ENCODE peak calls at places on chromosomes 11 and 22, in ten cellular contexts. Z, B, W, Q, M, R, P, X, I and H are unnamed samples.

GRCh38 chr11:36702330-36703054 is 104.5 kb upstream of the RAG2 start:
- DNase-seq in Z (peak; percentile 62), B (no peak), W (no peak), Q (no peak), M (peak; percentile 63), R (no peak), P (no peak), X (peak; percentile 35), I (peak; percentile 41), H (no peak)

GRCh38 chr11:69444381-69445130 is 36.9 kb upstream of the LINC01488 start:
- DNase-seq in Z (no peak), B (peak; percentile 63), W (peak; percentile 77), Q (peak; percentile 40), M (peak; percentile 90), R (peak; percentile 92), P (no peak), X (peak; percentile 91), I (no peak), H (no peak)

GRCh38 chr22:45774016-45774670 is 102.5 kb downstream of the ATXN10 start:
- DNase-seq in Z (no peak), B (no peak), W (no peak), Q (no peak), M (no peak), R (no peak), P (no peak), X (no peak), I (no peak), H (no peak)

GRCh38 chr11:13040969-13041561 is 31.9 kb downstream of the RASSF10 start:
- DNase-seq in Z (no peak), B (no peak), W (no peak), Q (no peak), M (no peak), R (no peak), P (no peak), X (peak; percentile 36), I (no peak), H (no peak)

GRCh38 chr11:116601734-116602636 is 170.8 kb downstream of the BUD13 start:
- DNase-seq in Z (peak; percentile 53), B (peak; percentile 13), W (peak; percentile 37), Q (no peak), M (no peak), R (no peak), P (peak; percentile 16), X (no peak), I (no peak), H (no peak)

GRCh38 chr11:2211113-2211971 is 39.7 kb upstream of the TH start:
- DNase-seq in Z (no peak), B (peak; percentile 61), W (peak; percentile 39), Q (peak; percentile 52), M (peak; percentile 1), R (peak; percentile 66), P (peak; percentile 49), X (peak; percentile 3), I (no peak), H (peak; percentile 76)

GRCh38 chr11:67066333-67066709 is 9.7 kb downstream of the RHOD start:
- DNase-seq in Z (no peak), B (no peak), W (no peak), Q (no peak), M (no peak), R (no peak), P (no peak), X (no peak), I (no peak), H (no peak)

GRCh38 chr11:126870021-126870420 is 130.5 kb downstream of the KIRREL3 start:
- DNase-seq in Z (no peak), B (no peak), W (no peak), Q (no peak), M (no peak), R (no peak), P (no peak), X (no peak), I (no peak), H (no peak)

GRCh38 chr11:129410561-129410960 is 34.9 kb downstream of the BARX2 start:
- DNase-seq in Z (no peak), B (no peak), W (no peak), Q (no peak), M (no peak), R (no peak), P (no peak), X (no peak), I (no peak), H (no peak)

GRCh38 chr22:20315337-20316216 is 4.3 kb downstream of the DGCR6L start:
- DNase-seq in Z (no peak), B (peak; percentile 76), W (no peak), Q (peak; percentile 5), M (no peak), R (peak; percentile 59), P (no peak), X (peak; percentile 2), I (no peak), H (peak; percentile 21)

GRCh38 chr11:47002366-47002765 is 65.8 kb downstream of the CSTPP1 start:
- DNase-seq in Z (no peak), B (no peak), W (no peak), Q (no peak), M (no peak), R (no peak), P (no peak), X (no peak), I (no peak), H (no peak)

GRCh38 chr11:10784229-10785145 is 24.2 kb downstream of the EIF4G2 start:
- DNase-seq in Z (peak; percentile 81), B (no peak), W (no peak), Q (no peak), M (no peak), R (no peak), P (no peak), X (no peak), I (no peak), H (no peak)

GRCh38 chr22:38202437-38203089 is 769 bp downstream of the MAFF start:
- DNase-seq in Z (peak; percentile 90), B (peak; percentile 93), W (peak; percentile 90), Q (peak; percentile 88), M (peak; percentile 68), R (peak; percentile 98), P (peak; percentile 95), X (peak; percentile 93), I (no peak), H (peak; percentile 94)

GRCh38 chr11:111414267-111414931 is 35.3 kb upstream of the POU2AF1 start:
- DNase-seq in Z (no peak), B (no peak), W (no peak), Q (peak; percentile 30), M (no peak), R (no peak), P (no peak), X (no peak), I (peak; percentile 95), H (no peak)

GRCh38 chr11:73273246-73273890 is 1.2 kb downstream of the P2RY6 start:
- DNase-seq in Z (no peak), B (no peak), W (no peak), Q (no peak), M (no peak), R (no peak), P (peak; percentile 7), X (no peak), I (no peak), H (peak; percentile 15)

GRCh38 chr22:43260818-43261217 is 73.9 kb upstream of the TTLL12 start:
- DNase-seq in Z (no peak), B (no peak), W (no peak), Q (no peak), M (no peak), R (no peak), P (no peak), X (no peak), I (no peak), H (no peak)
- H3K4me1 ChIP-seq in Z (peaks cover 23% of the 10 kb centered on the region), B (peaks cover 29% of the 10 kb centered on the region), W (peaks cover 6% of the 10 kb centered on the region), Q (peaks cover 12% of the 10 kb centered on the region), M (peaks cover 18% of the 10 kb centered on the region), R (peaks cover 22% of the 10 kb centered on the region), P (peaks cover 17% of the 10 kb centered on the region), X (no peaks in the 10 kb centered on the region), I (peaks cover 37% of the 10 kb centered on the region), H (peaks cover 29% of the 10 kb centered on the region)

DNA sequence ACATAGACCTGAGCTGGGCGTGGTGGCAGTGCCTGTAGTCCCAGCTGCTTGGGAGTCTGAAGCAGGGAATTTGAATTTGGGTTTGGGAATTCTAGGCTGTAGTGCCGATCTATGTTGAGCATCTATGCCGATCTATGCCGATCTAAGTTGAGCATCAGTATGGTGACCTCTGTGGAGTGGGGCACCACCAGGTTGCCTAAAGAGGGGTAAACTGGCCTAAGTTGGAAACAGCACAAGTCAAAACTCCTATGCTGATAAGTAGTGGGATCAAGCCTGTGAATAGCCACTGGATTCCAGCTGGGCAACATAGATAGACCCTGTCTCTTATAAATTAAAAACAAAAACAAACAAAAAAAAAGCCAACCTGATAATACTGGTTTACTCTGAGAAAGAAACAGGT is 7.4 kb downstream of the WEE1 start:
- DNase-seq in Z (no peak), B (no peak), W (no peak), Q (no peak), M (no peak), R (no peak), P (no peak), X (no peak), I (no peak), H (no peak)
- TF ChIP-seq POLR2A in Z (no peak), B (no peak), W (no peak), Q (no peak), M (peak; percentile 42), R (no peak), P (no peak), X (no peak), I (no peak), H (no peak)

GRCh38 chr11:112961751-112962747 is 829 bp downstream of the NCAM1 start:
- DNase-seq in Z (peak; percentile 8), B (peak; percentile 75), W (no peak), Q (peak; percentile 8), M (no peak), R (peak; percentile 84), P (no peak), X (no peak), I (no peak), H (no peak)
- TF ChIP-seq POLR2AphosphoS5 in Z (no peak), B (no peak), W (no peak), Q (no peak), M (no peak), R (no peak), P (no peak), X (no peak), I (no peak), H (no peak)

DNA sequence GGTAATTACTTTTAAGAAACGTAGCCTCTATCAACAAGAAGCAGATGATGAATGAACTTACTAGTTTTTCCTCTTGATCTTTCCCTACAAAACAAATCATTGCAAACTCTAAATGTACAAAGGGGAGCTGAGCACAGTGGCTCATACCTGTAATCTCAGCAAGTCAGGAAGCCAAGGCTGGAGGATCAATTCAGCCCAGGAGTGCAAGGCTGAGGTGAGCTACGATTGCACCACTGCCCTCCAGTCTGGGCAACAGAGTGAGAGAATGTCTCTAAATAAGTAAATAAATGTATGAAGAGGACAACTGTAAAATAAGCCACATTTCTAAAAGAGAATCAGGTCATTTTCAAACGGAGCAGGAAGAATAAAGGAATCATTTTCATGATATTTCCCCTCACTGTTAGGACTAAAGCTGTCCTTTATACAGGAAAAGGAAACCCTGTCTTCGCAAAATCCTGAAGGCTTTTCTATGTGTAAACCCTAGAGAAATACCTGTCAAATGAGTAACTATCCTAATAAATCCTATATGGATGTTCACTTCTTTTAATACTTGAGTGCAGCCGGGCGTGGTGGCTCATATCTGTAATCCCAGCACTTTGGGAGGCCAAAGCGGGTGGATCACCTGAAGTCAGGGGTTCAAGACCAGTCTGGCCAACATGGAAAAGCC is 41.2 kb downstream of the RRAS2 start:
- DNase-seq in Z (no peak), B (no peak), W (no peak), Q (no peak), M (no peak), R (no peak), P (no peak), X (no peak), I (no peak), H (no peak)
- H3K4me1 ChIP-seq in Z (peaks cover 47% of the 10 kb centered on the region), B (peaks cover 37% of the 10 kb centered on the region), W (no peaks in the 10 kb centered on the region), Q (peaks cover 10% of the 10 kb centered on the region), M (no peaks in the 10 kb centered on the region), R (peaks cover 28% of the 10 kb centered on the region), P (peaks cover under 1% of the 10 kb centered on the region), X (no peaks in the 10 kb centered on the region), I (peaks cover 38% of the 10 kb centered on the region), H (peaks cover 13% of the 10 kb centered on the region)